ENCODE peak calls at places on chromosomes 11 and 22, in seven cellular contexts. T is mucosa of descending colon; R is CD8-positive, alpha-beta memory T cell; F is endothelial cell; Q is HFFc6; Y is GM04503; O is HuH-7.5. Z is an unnamed sample.

GRCh38 chr11:126408901-126409670 is 53.6 kb downstream of the ST3GAL4 start:
- DNase-seq in Q (no peak), T (no peak), R (no peak), F (no peak), Y (no peak), O (no peak), Z (no peak)

GRCh38 chr11:130141561-130142341 is 17.8 kb upstream of the ST14 start:
- DNase-seq in O (no peak), T (no peak), Q (no peak), F (no peak), Y (no peak), R (no peak), Z (no peak)

GRCh38 chr22:38783095-38783710 is 10.7 kb downstream of the DNAL4 start:
- DNase-seq in T (no peak), R (no peak), F (no peak), Q (no peak), O (no peak), Y (no peak), Z (no peak)

GRCh38 chr11:111157571-111157970 is 88.0 kb upstream of the POU2AF2 start:
- DNase-seq in Y (no peak), O (no peak), Q (no peak), R (no peak), F (peak; percentile 10), T (no peak), Z (no peak)

GRCh38 chr11:76700177-76701100 is 29.9 kb upstream of the LRRC32 start:
- DNase-seq in Y (peak; percentile 87), T (no peak), R (no peak), F (no peak), O (no peak), Q (peak; percentile 91), Z (no peak)

GRCh38 chr11:124950606-124951330 is 3.2 kb upstream of the CCDC15 start:
- DNase-seq in Q (no peak), T (peak; percentile 4), Y (no peak), R (no peak), O (no peak), F (no peak), Z (no peak)

GRCh38 chr11:128776434-128777284 is 82.8 kb downstream of the FLI1 start:
- DNase-seq in Y (no peak), R (no peak), T (peak; percentile 35), O (no peak), Q (no peak), F (peak; percentile 49), Z (peak; percentile 65)

GRCh38 chr22:50488886-50489285 is 2.2 kb downstream of the MIOX start:
- DNase-seq in T (no peak), F (no peak), Q (no peak), Y (no peak), O (no peak), R (no peak), Z (no peak)

GRCh38 chr11:2311456-2312201 is 9.8 kb downstream of the TSPAN32 start:
- DNase-seq in O (no peak), T (no peak), Q (no peak), Y (no peak), R (no peak), F (no peak), Z (no peak)

GRCh38 chr11:121936375-121936774 is 179.6 kb downstream of the BLID start:
- DNase-seq in Q (peak; percentile 3), T (no peak), R (no peak), F (no peak), Y (no peak), O (no peak), Z (no peak)

GRCh38 chr11:128517457-128518230 is 69.7 kb downstream of the ETS1 start:
- DNase-seq in O (no peak), R (no peak), F (no peak), Y (no peak), Q (peak; percentile 69), T (no peak), Z (no peak)

GRCh38 chr11:14323118-14323676 is 35.8 kb downstream of the RRAS2 start:
- DNase-seq in Q (no peak), R (no peak), O (no peak), F (no peak), Y (no peak), T (no peak), Z (no peak)

GRCh38 chr11:112589132-112589531 is 328.5 kb upstream of the PLET1 start:
- DNase-seq in Y (no peak), F (no peak), R (no peak), T (no peak), O (no peak), Q (no peak), Z (no peak)

GRCh38 chr11:123103326-123103980 is 41.5 kb upstream of the HSPA8 start:
- DNase-seq in T (peak; percentile 54), Q (peak; percentile 69), O (peak; percentile 16), F (peak; percentile 46), R (no peak), Y (peak; percentile 37), Z (peak; percentile 17)

GRCh38 chr22:27115816-27116256 is 458.4 kb downstream of the MIAT start:
- DNase-seq in Y (peak; percentile 64), T (peak; percentile 30), O (no peak), F (no peak), Q (peak; percentile 67), R (no peak), Z (no peak)

GRCh38 chr11:70788247-70789022 is 390.1 kb downstream of the CTTN start:
- DNase-seq in O (no peak), R (no peak), Q (peak; percentile 90), F (no peak), T (peak; percentile 5), Y (peak; percentile 33), Z (peak; percentile 86)

GRCh38 chr11:68840661-68841653 is 759 bp downstream of the CPT1A start:
- DNase-seq in R (peak; percentile 20), F (peak; percentile 18), O (peak; percentile 89), Y (no peak), T (peak; percentile 72), Q (no peak), Z (peak; percentile 64)